ENCODE peak calls at places on chromosome 17, in ten cellular contexts. One of them, this sample, is unnamed.

GRCh38 chr17:56974055-56974454 is 3.9 kb upstream of the SCPEP1 start:
- ATAC-seq in A549: no peak
- ATAC-seq in WTC11: no peak
- ATAC-seq in upper lobe of right lung: no peak
- ATAC-seq in naive thymus-derived CD4-positive, alpha-beta T cell: no peak
- ATAC-seq in T-helper 17 cell: no peak
- ATAC-seq in T-cell: no peak
- ATAC-seq in left lung: no peak
- ATAC-seq in pancreas: no peak
- ATAC-seq in left cardiac atrium: no peak
- ATAC-seq in this sample: no peak

GRCh38 chr17:45739786-45740185 is 44.3 kb upstream of the CRHR1 start:
- ATAC-seq in A549: no peak
- ATAC-seq in WTC11: no peak
- ATAC-seq in upper lobe of right lung: peak
- ATAC-seq in naive thymus-derived CD4-positive, alpha-beta T cell: no peak
- ATAC-seq in T-helper 17 cell: no peak
- ATAC-seq in T-cell: no peak
- ATAC-seq in left lung: peak
- ATAC-seq in pancreas: no peak
- ATAC-seq in left cardiac atrium: no peak
- ATAC-seq in this sample: no peak

GRCh38 chr17:537133-537532 is 177.5 kb downstream of the VPS53 start:
- ATAC-seq in A549: no peak
- ATAC-seq in WTC11: no peak
- ATAC-seq in upper lobe of right lung: no peak
- ATAC-seq in naive thymus-derived CD4-positive, alpha-beta T cell: no peak
- ATAC-seq in T-helper 17 cell: no peak
- ATAC-seq in T-cell: no peak
- ATAC-seq in left lung: no peak
- ATAC-seq in pancreas: no peak
- ATAC-seq in left cardiac atrium: no peak
- ATAC-seq in this sample: no peak

GRCh38 chr17:31907342-31907975 is 6.0 kb upstream of the UTP6 start:
- ATAC-seq in A549: no peak
- ATAC-seq in WTC11: no peak
- ATAC-seq in upper lobe of right lung: no peak
- ATAC-seq in naive thymus-derived CD4-positive, alpha-beta T cell: peak
- ATAC-seq in T-helper 17 cell: no peak
- ATAC-seq in T-cell: no peak
- ATAC-seq in left lung: no peak
- ATAC-seq in pancreas: no peak
- ATAC-seq in left cardiac atrium: no peak
- ATAC-seq in this sample: no peak

GRCh38 chr17:30954046-30954805 is 16.6 kb upstream of the RNF135 start:
- ATAC-seq in A549: no peak
- ATAC-seq in WTC11: no peak
- ATAC-seq in upper lobe of right lung: peak
- ATAC-seq in naive thymus-derived CD4-positive, alpha-beta T cell: peak
- ATAC-seq in T-helper 17 cell: no peak
- ATAC-seq in T-cell: no peak
- ATAC-seq in left lung: peak
- ATAC-seq in pancreas: peak
- ATAC-seq in left cardiac atrium: peak
- ATAC-seq in this sample: peak

GRCh38 chr17:17036520-17036998 is 5.7 kb upstream of the MPRIP start:
- ATAC-seq in A549: no peak
- ATAC-seq in WTC11: no peak
- ATAC-seq in upper lobe of right lung: peak
- ATAC-seq in naive thymus-derived CD4-positive, alpha-beta T cell: peak
- ATAC-seq in T-helper 17 cell: peak
- ATAC-seq in T-cell: no peak
- ATAC-seq in left lung: peak
- ATAC-seq in pancreas: no peak
- ATAC-seq in left cardiac atrium: peak
- ATAC-seq in this sample: peak

GRCh38 chr17:7114875-7115614 is 423 bp upstream of the ASGR2 start:
- ATAC-seq in A549: no peak
- ATAC-seq in WTC11: no peak
- ATAC-seq in upper lobe of right lung: peak
- ATAC-seq in naive thymus-derived CD4-positive, alpha-beta T cell: peak
- ATAC-seq in T-helper 17 cell: no peak
- ATAC-seq in T-cell: no peak
- ATAC-seq in left lung: peak
- ATAC-seq in pancreas: peak
- ATAC-seq in left cardiac atrium: peak
- ATAC-seq in this sample: no peak

GRCh38 chr17:48358203-48358602 is 71.8 kb downstream of the SKAP1 start:
- ATAC-seq in A549: no peak
- ATAC-seq in WTC11: no peak
- ATAC-seq in upper lobe of right lung: no peak
- ATAC-seq in naive thymus-derived CD4-positive, alpha-beta T cell: peak
- ATAC-seq in T-helper 17 cell: no peak
- ATAC-seq in T-cell: no peak
- ATAC-seq in left lung: no peak
- ATAC-seq in pancreas: no peak
- ATAC-seq in left cardiac atrium: no peak
- ATAC-seq in this sample: no peak

GRCh38 chr17:969767-970387 is 9.7 kb downstream of the NXN start:
- ATAC-seq in A549: no peak
- ATAC-seq in WTC11: no peak
- ATAC-seq in upper lobe of right lung: peak
- ATAC-seq in naive thymus-derived CD4-positive, alpha-beta T cell: no peak
- ATAC-seq in T-helper 17 cell: no peak
- ATAC-seq in T-cell: no peak
- ATAC-seq in left lung: peak
- ATAC-seq in pancreas: peak
- ATAC-seq in left cardiac atrium: no peak
- ATAC-seq in this sample: no peak

GRCh38 chr17:77566566-77566965 is 391.9 kb upstream of the TNRC6C start:
- ATAC-seq in A549: no peak
- ATAC-seq in WTC11: no peak
- ATAC-seq in upper lobe of right lung: no peak
- ATAC-seq in naive thymus-derived CD4-positive, alpha-beta T cell: no peak
- ATAC-seq in T-helper 17 cell: no peak
- ATAC-seq in T-cell: no peak
- ATAC-seq in left lung: no peak
- ATAC-seq in pancreas: no peak
- ATAC-seq in left cardiac atrium: no peak
- ATAC-seq in this sample: no peak

GRCh38 chr17:74971842-74972106 is 785 bp downstream of the HID1 start:
- ATAC-seq in A549: peak
- ATAC-seq in WTC11: no peak
- ATAC-seq in upper lobe of right lung: no peak
- ATAC-seq in naive thymus-derived CD4-positive, alpha-beta T cell: no peak
- ATAC-seq in T-helper 17 cell: no peak
- ATAC-seq in T-cell: no peak
- ATAC-seq in left lung: no peak
- ATAC-seq in pancreas: no peak
- ATAC-seq in left cardiac atrium: no peak
- ATAC-seq in this sample: no peak

GRCh38 chr17:59416184-59416583 is 84.7 kb downstream of the YPEL2 start:
- ATAC-seq in A549: no peak
- ATAC-seq in WTC11: no peak
- ATAC-seq in upper lobe of right lung: no peak
- ATAC-seq in naive thymus-derived CD4-positive, alpha-beta T cell: no peak
- ATAC-seq in T-helper 17 cell: no peak
- ATAC-seq in T-cell: no peak
- ATAC-seq in left lung: no peak
- ATAC-seq in pancreas: no peak
- ATAC-seq in left cardiac atrium: peak
- ATAC-seq in this sample: no peak

GRCh38 chr17:2803971-2804370 is 7.7 kb downstream of the RAP1GAP2 start:
- ATAC-seq in A549: no peak
- ATAC-seq in WTC11: no peak
- ATAC-seq in upper lobe of right lung: no peak
- ATAC-seq in naive thymus-derived CD4-positive, alpha-beta T cell: no peak
- ATAC-seq in T-helper 17 cell: no peak
- ATAC-seq in T-cell: no peak
- ATAC-seq in left lung: no peak
- ATAC-seq in pancreas: no peak
- ATAC-seq in left cardiac atrium: peak
- ATAC-seq in this sample: no peak

GRCh38 chr17:6575596-6575988 is 19.2 kb upstream of the PITPNM3 start:
- ATAC-seq in A549: no peak
- ATAC-seq in WTC11: no peak
- ATAC-seq in upper lobe of right lung: no peak
- ATAC-seq in naive thymus-derived CD4-positive, alpha-beta T cell: no peak
- ATAC-seq in T-helper 17 cell: no peak
- ATAC-seq in T-cell: no peak
- ATAC-seq in left lung: no peak
- ATAC-seq in pancreas: no peak
- ATAC-seq in left cardiac atrium: peak
- ATAC-seq in this sample: no peak

GRCh38 chr17:43570518-43570928 is 24.4 kb upstream of the ETV4 start:
- ATAC-seq in A549: peak
- ATAC-seq in WTC11: no peak
- ATAC-seq in upper lobe of right lung: no peak
- ATAC-seq in naive thymus-derived CD4-positive, alpha-beta T cell: no peak
- ATAC-seq in T-helper 17 cell: no peak
- ATAC-seq in T-cell: no peak
- ATAC-seq in left lung: no peak
- ATAC-seq in pancreas: no peak
- ATAC-seq in left cardiac atrium: no peak
- ATAC-seq in this sample: no peak

GRCh38 chr17:44864831-44865230 is 17.1 kb downstream of the HIGD1B start:
- ATAC-seq in A549: peak
- ATAC-seq in WTC11: no peak
- ATAC-seq in upper lobe of right lung: no peak
- ATAC-seq in naive thymus-derived CD4-positive, alpha-beta T cell: peak
- ATAC-seq in T-helper 17 cell: peak
- ATAC-seq in T-cell: no peak
- ATAC-seq in left lung: peak
- ATAC-seq in pancreas: peak
- ATAC-seq in left cardiac atrium: peak
- ATAC-seq in this sample: no peak

GRCh38 chr17:80725532-80725931 is 180.9 kb downstream of the RPTOR start:
- ATAC-seq in A549: no peak
- ATAC-seq in WTC11: no peak
- ATAC-seq in upper lobe of right lung: no peak
- ATAC-seq in naive thymus-derived CD4-positive, alpha-beta T cell: no peak
- ATAC-seq in T-helper 17 cell: no peak
- ATAC-seq in T-cell: no peak
- ATAC-seq in left lung: no peak
- ATAC-seq in pancreas: no peak
- ATAC-seq in left cardiac atrium: no peak
- ATAC-seq in this sample: no peak

GRCh38 chr17:56667925-56668324 is 74.4 kb downstream of the NOG start:
- ATAC-seq in A549: no peak
- ATAC-seq in WTC11: no peak
- ATAC-seq in upper lobe of right lung: no peak
- ATAC-seq in naive thymus-derived CD4-positive, alpha-beta T cell: no peak
- ATAC-seq in T-helper 17 cell: no peak
- ATAC-seq in T-cell: no peak
- ATAC-seq in left lung: no peak
- ATAC-seq in pancreas: no peak
- ATAC-seq in left cardiac atrium: no peak
- ATAC-seq in this sample: no peak

GRCh38 chr17:74478369-74479100 is 12.1 kb downstream of the CD300A start:
- ATAC-seq in A549: no peak
- ATAC-seq in WTC11: no peak
- ATAC-seq in upper lobe of right lung: peak
- ATAC-seq in naive thymus-derived CD4-positive, alpha-beta T cell: peak
- ATAC-seq in T-helper 17 cell: peak
- ATAC-seq in T-cell: peak
- ATAC-seq in left lung: peak
- ATAC-seq in pancreas: peak
- ATAC-seq in left cardiac atrium: peak
- ATAC-seq in this sample: peak

GRCh38 chr17:17364338-17364667 is 61.1 kb downstream of the NT5M start:
- ATAC-seq in A549: no peak
- ATAC-seq in WTC11: no peak
- ATAC-seq in upper lobe of right lung: no peak
- ATAC-seq in naive thymus-derived CD4-positive, alpha-beta T cell: no peak
- ATAC-seq in T-helper 17 cell: no peak
- ATAC-seq in T-cell: no peak
- ATAC-seq in left lung: no peak
- ATAC-seq in pancreas: no peak
- ATAC-seq in left cardiac atrium: no peak
- ATAC-seq in this sample: no peak

GRCh38 chr17:75942473-75942872 is 1.6 kb upstream of the FBF1 start:
- ATAC-seq in A549: no peak
- ATAC-seq in WTC11: no peak
- ATAC-seq in upper lobe of right lung: no peak
- ATAC-seq in naive thymus-derived CD4-positive, alpha-beta T cell: no peak
- ATAC-seq in T-helper 17 cell: no peak
- ATAC-seq in T-cell: no peak
- ATAC-seq in left lung: no peak
- ATAC-seq in pancreas: no peak
- ATAC-seq in left cardiac atrium: no peak
- ATAC-seq in this sample: no peak

GRCh38 chr17:703081-703875 is 11.4 kb downstream of the VPS53 start:
- ATAC-seq in A549: no peak
- ATAC-seq in WTC11: no peak
- ATAC-seq in upper lobe of right lung: no peak
- ATAC-seq in naive thymus-derived CD4-positive, alpha-beta T cell: no peak
- ATAC-seq in T-helper 17 cell: no peak
- ATAC-seq in T-cell: no peak
- ATAC-seq in left lung: peak
- ATAC-seq in pancreas: no peak
- ATAC-seq in left cardiac atrium: no peak
- ATAC-seq in this sample: no peak

GRCh38 chr17:32591428-32591827 is 104.6 kb downstream of the CDK5R1 start:
- ATAC-seq in A549: no peak
- ATAC-seq in WTC11: no peak
- ATAC-seq in upper lobe of right lung: no peak
- ATAC-seq in naive thymus-derived CD4-positive, alpha-beta T cell: no peak
- ATAC-seq in T-helper 17 cell: no peak
- ATAC-seq in T-cell: no peak
- ATAC-seq in left lung: no peak
- ATAC-seq in pancreas: no peak
- ATAC-seq in left cardiac atrium: no peak
- ATAC-seq in this sample: no peak

GRCh38 chr17:48215583-48216139 is 108.1 kb downstream of the SNX11 start:
- ATAC-seq in A549: peak
- ATAC-seq in WTC11: peak
- ATAC-seq in upper lobe of right lung: peak
- ATAC-seq in naive thymus-derived CD4-positive, alpha-beta T cell: no peak
- ATAC-seq in T-helper 17 cell: no peak
- ATAC-seq in T-cell: no peak
- ATAC-seq in left lung: peak
- ATAC-seq in pancreas: peak
- ATAC-seq in left cardiac atrium: no peak
- ATAC-seq in this sample: no peak

GRCh38 chr17:42311240-42312034 is 23.1 kb downstream of the STAT5A start:
- ATAC-seq in A549: peak
- ATAC-seq in WTC11: peak
- ATAC-seq in upper lobe of right lung: peak
- ATAC-seq in naive thymus-derived CD4-positive, alpha-beta T cell: peak
- ATAC-seq in T-helper 17 cell: no peak
- ATAC-seq in T-cell: no peak
- ATAC-seq in left lung: peak
- ATAC-seq in pancreas: peak
- ATAC-seq in left cardiac atrium: peak
- ATAC-seq in this sample: no peak

GRCh38 chr17:50893183-50893993 is 27.2 kb upstream of the TOB1 start:
- ATAC-seq in A549: peak
- ATAC-seq in WTC11: peak
- ATAC-seq in upper lobe of right lung: no peak
- ATAC-seq in naive thymus-derived CD4-positive, alpha-beta T cell: no peak
- ATAC-seq in T-helper 17 cell: no peak
- ATAC-seq in T-cell: no peak
- ATAC-seq in left lung: no peak
- ATAC-seq in pancreas: peak
- ATAC-seq in left cardiac atrium: peak
- ATAC-seq in this sample: no peak

GRCh38 chr17:7971651-7972050 is 30.8 kb upstream of the GUCY2D start:
- ATAC-seq in A549: no peak
- ATAC-seq in WTC11: no peak
- ATAC-seq in upper lobe of right lung: no peak
- ATAC-seq in naive thymus-derived CD4-positive, alpha-beta T cell: no peak
- ATAC-seq in T-helper 17 cell: no peak
- ATAC-seq in T-cell: no peak
- ATAC-seq in left lung: no peak
- ATAC-seq in pancreas: no peak
- ATAC-seq in left cardiac atrium: no peak
- ATAC-seq in this sample: no peak

GRCh38 chr17:3762922-3763776 is 37.8 kb downstream of the ITGAE start:
- ATAC-seq in A549: no peak
- ATAC-seq in WTC11: no peak
- ATAC-seq in upper lobe of right lung: peak
- ATAC-seq in naive thymus-derived CD4-positive, alpha-beta T cell: peak
- ATAC-seq in T-helper 17 cell: peak
- ATAC-seq in T-cell: peak
- ATAC-seq in left lung: peak
- ATAC-seq in pancreas: no peak
- ATAC-seq in left cardiac atrium: no peak
- ATAC-seq in this sample: peak

This sample was measured in stimulated activated memory B cell treated with anti-CD40 and anti-IgM and Interleukin-4, amounts not matched to agents 10 μg/mL and 1 μg/mL and 100 μg/mL, for 72 hours.